ENCODE peak calls at places on chromosomes 12 and 14, in ten cellular contexts. One of them, this sample, is unnamed.

GRCh38 chr14:57933363-57933762 is 67.5 kb upstream of the SLC35F4 start:
- DNase-seq in ovary: no peak
- DNase-seq in CD8-positive, alpha-beta T cell: no peak
- DNase-seq in left ventricle myocardium inferior: no peak
- DNase-seq in gastrocnemius medialis: no peak
- DNase-seq in coronary artery: no peak
- DNase-seq in fibroblast of mammary gland: no peak
- DNase-seq in cardiac fibroblast: no peak
- DNase-seq in lower leg skin: no peak
- DNase-seq in AG10803: no peak
- DNase-seq in this sample: no peak

GRCh38 chr14:83991666-83992065 is 1538.3 kb upstream of the FLRT2 start:
- DNase-seq in ovary: no peak
- DNase-seq in CD8-positive, alpha-beta T cell: no peak
- DNase-seq in left ventricle myocardium inferior: no peak
- DNase-seq in gastrocnemius medialis: no peak
- DNase-seq in coronary artery: no peak
- DNase-seq in fibroblast of mammary gland: no peak
- DNase-seq in cardiac fibroblast: no peak
- DNase-seq in lower leg skin: no peak
- DNase-seq in AG10803: no peak
- DNase-seq in this sample: no peak

GRCh38 chr12:56709759-56710376 is 15.2 kb downstream of the NACA start:
- DNase-seq in ovary: peak; percentile 9
- DNase-seq in CD8-positive, alpha-beta T cell: no peak
- DNase-seq in left ventricle myocardium inferior: no peak
- DNase-seq in gastrocnemius medialis: no peak
- DNase-seq in coronary artery: no peak
- DNase-seq in fibroblast of mammary gland: no peak
- DNase-seq in cardiac fibroblast: no peak
- DNase-seq in lower leg skin: no peak
- DNase-seq in AG10803: no peak
- DNase-seq in this sample: no peak

GRCh38 chr12:117080707-117081141 is 18.5 kb downstream of the TESC start:
- DNase-seq in ovary: peak; percentile 31
- DNase-seq in CD8-positive, alpha-beta T cell: no peak
- DNase-seq in left ventricle myocardium inferior: no peak
- DNase-seq in gastrocnemius medialis: no peak
- DNase-seq in coronary artery: no peak
- DNase-seq in fibroblast of mammary gland: no peak
- DNase-seq in cardiac fibroblast: no peak
- DNase-seq in lower leg skin: no peak
- DNase-seq in AG10803: no peak
- DNase-seq in this sample: no peak

GRCh38 chr12:22635812-22636211 is 10.8 kb downstream of the ETNK1 start:
- DNase-seq in ovary: no peak
- DNase-seq in CD8-positive, alpha-beta T cell: no peak
- DNase-seq in left ventricle myocardium inferior: no peak
- DNase-seq in gastrocnemius medialis: no peak
- DNase-seq in coronary artery: no peak
- DNase-seq in fibroblast of mammary gland: peak; percentile 24
- DNase-seq in cardiac fibroblast: peak; percentile 38
- DNase-seq in lower leg skin: no peak
- DNase-seq in AG10803: peak; percentile 31
- DNase-seq in this sample: no peak

GRCh38 chr12:108972226-108972757 is 48.6 kb downstream of the SVOP start:
- DNase-seq in ovary: no peak
- DNase-seq in CD8-positive, alpha-beta T cell: no peak
- DNase-seq in left ventricle myocardium inferior: no peak
- DNase-seq in gastrocnemius medialis: no peak
- DNase-seq in coronary artery: no peak
- DNase-seq in fibroblast of mammary gland: no peak
- DNase-seq in cardiac fibroblast: peak; percentile 12
- DNase-seq in lower leg skin: no peak
- DNase-seq in AG10803: no peak
- DNase-seq in this sample: no peak

GRCh38 chr12:40137252-40137651 is 31.4 kb upstream of the SLC2A13 start:
- DNase-seq in ovary: no peak
- DNase-seq in CD8-positive, alpha-beta T cell: no peak
- DNase-seq in left ventricle myocardium inferior: no peak
- DNase-seq in gastrocnemius medialis: no peak
- DNase-seq in coronary artery: no peak
- DNase-seq in fibroblast of mammary gland: peak; percentile 44
- DNase-seq in cardiac fibroblast: peak; percentile 59
- DNase-seq in lower leg skin: no peak
- DNase-seq in AG10803: peak; percentile 6
- DNase-seq in this sample: no peak

GRCh38 chr14:103161054-103161397 is 37.8 kb downstream of the TNFAIP2 start:
- DNase-seq in ovary: no peak
- DNase-seq in CD8-positive, alpha-beta T cell: no peak
- DNase-seq in left ventricle myocardium inferior: no peak
- DNase-seq in gastrocnemius medialis: peak; percentile 29
- DNase-seq in coronary artery: peak; percentile 35
- DNase-seq in fibroblast of mammary gland: no peak
- DNase-seq in cardiac fibroblast: no peak
- DNase-seq in lower leg skin: no peak
- DNase-seq in AG10803: peak; percentile 76
- DNase-seq in this sample: no peak

GRCh38 chr12:4908694-4909396 is 860 bp upstream of the KCNA1 start:
- DNase-seq in ovary: no peak
- DNase-seq in CD8-positive, alpha-beta T cell: no peak
- DNase-seq in left ventricle myocardium inferior: no peak
- DNase-seq in gastrocnemius medialis: no peak
- DNase-seq in coronary artery: no peak
- DNase-seq in fibroblast of mammary gland: peak; percentile 44
- DNase-seq in cardiac fibroblast: no peak
- DNase-seq in lower leg skin: no peak
- DNase-seq in AG10803: no peak
- DNase-seq in this sample: peak; percentile 68

DNA sequence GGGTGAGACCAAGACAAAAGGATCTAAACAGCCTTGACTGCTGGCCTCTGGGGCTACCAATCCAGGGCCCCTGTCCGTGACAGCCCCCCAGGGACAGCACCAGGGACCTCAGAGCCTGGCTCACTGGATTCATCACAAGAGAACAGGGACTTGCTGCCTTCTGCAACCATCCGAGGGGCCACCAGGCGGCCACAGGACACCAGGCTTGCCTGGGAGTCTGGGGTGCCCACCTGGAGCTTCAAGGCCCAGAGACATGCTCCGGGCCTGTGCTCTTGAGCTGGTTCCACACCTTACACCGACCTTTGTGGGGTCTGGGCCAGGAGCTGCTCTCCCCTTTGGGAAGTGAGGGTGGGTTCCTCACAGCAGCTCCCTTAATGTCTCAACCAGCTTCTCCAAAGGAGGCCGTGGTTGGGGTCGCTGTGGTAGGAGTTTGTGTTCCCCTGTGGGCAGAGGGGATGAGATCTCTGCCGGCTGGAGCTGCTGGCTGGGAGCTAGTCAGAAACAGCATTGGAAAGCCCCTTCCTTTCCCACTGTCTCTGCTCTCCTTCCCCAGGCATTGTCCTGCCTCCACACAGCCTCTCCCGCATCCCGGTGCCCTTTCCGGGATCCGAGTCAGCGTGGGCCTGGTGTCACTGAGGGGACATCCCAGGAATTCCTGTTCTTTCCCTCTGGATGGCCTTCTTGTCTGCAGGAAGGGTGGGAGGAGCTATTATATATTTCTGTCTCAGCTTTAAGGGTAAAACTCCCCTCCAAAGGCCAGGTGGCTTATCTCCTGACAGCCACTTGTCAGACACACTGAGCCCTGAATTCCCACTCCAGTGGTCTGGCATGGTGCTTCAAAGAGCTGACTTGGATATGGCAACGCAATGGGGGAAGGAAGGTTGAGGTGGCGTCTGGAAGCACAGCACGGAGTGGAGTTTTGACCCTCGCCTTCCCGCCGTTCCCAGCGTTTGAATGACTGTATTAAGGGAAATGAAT is 5.1 kb upstream of the PAPLN start:
- DNase-seq in ovary: peak; percentile 35
- DNase-seq in CD8-positive, alpha-beta T cell: no peak
- DNase-seq in left ventricle myocardium inferior: no peak
- DNase-seq in gastrocnemius medialis: no peak
- DNase-seq in coronary artery: peak; percentile 60
- DNase-seq in fibroblast of mammary gland: no peak
- DNase-seq in cardiac fibroblast: no peak
- DNase-seq in lower leg skin: no peak
- DNase-seq in AG10803: no peak
- DNase-seq in this sample: no peak
- TF ChIP-seq CTCF in ovary: no peak
- TF ChIP-seq CTCF in CD8-positive, alpha-beta T cell: no peak
- TF ChIP-seq CTCF in left ventricle myocardium inferior: no peak
- TF ChIP-seq CTCF in gastrocnemius medialis: no peak
- TF ChIP-seq CTCF in coronary artery: no peak
- TF ChIP-seq CTCF in fibroblast of mammary gland: peak; percentile 16
- TF ChIP-seq CTCF in cardiac fibroblast: peak; percentile 44
- TF ChIP-seq CTCF in lower leg skin: no peak
- TF ChIP-seq CTCF in AG10803: peak; percentile 11
- TF ChIP-seq CTCF in this sample: no peak

GRCh38 chr12:2959194-2959507 is at the start of gene TEAD4:
- DNase-seq in ovary: peak; percentile 73
- DNase-seq in CD8-positive, alpha-beta T cell: no peak
- DNase-seq in left ventricle myocardium inferior: peak; percentile 68
- DNase-seq in gastrocnemius medialis: peak; percentile 71
- DNase-seq in coronary artery: no peak
- DNase-seq in fibroblast of mammary gland: peak; percentile 52
- DNase-seq in cardiac fibroblast: peak; percentile 74
- DNase-seq in lower leg skin: no peak
- DNase-seq in AG10803: peak; percentile 85
- DNase-seq in this sample: no peak

GRCh38 chr12:2960996-2961616 is 1.9 kb downstream of the TEAD4 start:
- DNase-seq in ovary: no peak
- DNase-seq in CD8-positive, alpha-beta T cell: no peak
- DNase-seq in left ventricle myocardium inferior: no peak
- DNase-seq in gastrocnemius medialis: no peak
- DNase-seq in coronary artery: no peak
- DNase-seq in fibroblast of mammary gland: no peak
- DNase-seq in cardiac fibroblast: peak; percentile 14
- DNase-seq in lower leg skin: no peak
- DNase-seq in AG10803: no peak
- DNase-seq in this sample: no peak

GRCh38 chr12:2961705-2962104 is 2.5 kb downstream of the TEAD4 start:
- DNase-seq in ovary: no peak
- DNase-seq in CD8-positive, alpha-beta T cell: no peak
- DNase-seq in left ventricle myocardium inferior: no peak
- DNase-seq in gastrocnemius medialis: no peak
- DNase-seq in coronary artery: no peak
- DNase-seq in fibroblast of mammary gland: no peak
- DNase-seq in cardiac fibroblast: no peak
- DNase-seq in lower leg skin: no peak
- DNase-seq in AG10803: no peak
- DNase-seq in this sample: no peak

GRCh38 chr12:2959508-2960431 is 573 bp downstream of the TEAD4 start:
- DNase-seq in ovary: peak; percentile 65
- DNase-seq in CD8-positive, alpha-beta T cell: no peak
- DNase-seq in left ventricle myocardium inferior: peak; percentile 34
- DNase-seq in gastrocnemius medialis: peak; percentile 80
- DNase-seq in coronary artery: peak; percentile 79
- DNase-seq in fibroblast of mammary gland: peak; percentile 67
- DNase-seq in cardiac fibroblast: peak; percentile 58
- DNase-seq in lower leg skin: no peak
- DNase-seq in AG10803: peak; percentile 57
- DNase-seq in this sample: no peak

GRCh38 chr12:2960432-2960956 is 1.3 kb downstream of the TEAD4 start:
- DNase-seq in ovary: no peak
- DNase-seq in CD8-positive, alpha-beta T cell: no peak
- DNase-seq in left ventricle myocardium inferior: no peak
- DNase-seq in gastrocnemius medialis: peak; percentile 62
- DNase-seq in coronary artery: no peak
- DNase-seq in fibroblast of mammary gland: peak; percentile 21
- DNase-seq in cardiac fibroblast: peak; percentile 25
- DNase-seq in lower leg skin: no peak
- DNase-seq in AG10803: peak; percentile 45
- DNase-seq in this sample: no peak
- H3K4me3 ChIP-seq in ovary: peak overlapping the region; percentile 60
- H3K4me3 ChIP-seq in CD8-positive, alpha-beta T cell: no peak overlapping the region
- H3K4me3 ChIP-seq in left ventricle myocardium inferior: peak overlapping the region; percentile 76
- H3K4me3 ChIP-seq in gastrocnemius medialis: peak overlapping the region; percentile 87
- H3K4me3 ChIP-seq in coronary artery: peak overlapping the region; percentile 83
- H3K4me3 ChIP-seq in fibroblast of mammary gland: peak overlapping the region; percentile 64
- H3K4me3 ChIP-seq in cardiac fibroblast: peak overlapping the region; percentile 75
- H3K4me3 ChIP-seq in lower leg skin: no peak overlapping the region
- H3K4me3 ChIP-seq in AG10803: peak overlapping the region; percentile 78
- H3K4me3 ChIP-seq in this sample: peak overlapping the region; percentile 56

DNA sequence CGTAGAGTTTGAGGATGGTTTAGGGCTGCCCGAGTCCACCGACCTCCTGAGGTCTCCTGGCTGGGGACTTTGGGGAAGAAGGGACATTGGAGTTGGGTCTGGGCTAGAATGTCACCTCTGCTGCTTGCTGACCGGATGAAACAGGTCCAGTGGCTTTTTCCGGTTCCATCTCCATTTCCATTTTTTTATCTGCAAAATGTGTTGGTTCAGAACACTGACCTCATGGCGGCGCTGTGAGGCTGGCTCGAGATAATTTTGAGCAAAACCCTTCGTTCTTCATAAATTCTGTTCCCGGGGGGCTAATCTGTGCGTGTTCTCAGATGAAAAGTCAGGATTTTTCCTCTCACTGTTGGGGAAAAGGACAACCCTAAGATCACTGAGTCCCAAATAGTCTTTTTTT is 11.7 kb upstream of the MYL2 start:
- DNase-seq in ovary: no peak
- DNase-seq in CD8-positive, alpha-beta T cell: no peak
- DNase-seq in left ventricle myocardium inferior: no peak
- DNase-seq in gastrocnemius medialis: no peak
- DNase-seq in coronary artery: peak; percentile 41
- DNase-seq in fibroblast of mammary gland: no peak
- DNase-seq in cardiac fibroblast: peak; percentile 21
- DNase-seq in lower leg skin: no peak
- DNase-seq in AG10803: no peak
- DNase-seq in this sample: no peak
- TF ChIP-seq CTCF in ovary: no peak
- TF ChIP-seq CTCF in CD8-positive, alpha-beta T cell: no peak
- TF ChIP-seq CTCF in left ventricle myocardium inferior: peak; percentile 22
- TF ChIP-seq CTCF in gastrocnemius medialis: no peak
- TF ChIP-seq CTCF in coronary artery: no peak
- TF ChIP-seq CTCF in fibroblast of mammary gland: peak; percentile 42
- TF ChIP-seq CTCF in cardiac fibroblast: peak; percentile 51
- TF ChIP-seq CTCF in lower leg skin: no peak
- TF ChIP-seq CTCF in AG10803: peak; percentile 7
- TF ChIP-seq CTCF in this sample: peak; percentile 31

DNA sequence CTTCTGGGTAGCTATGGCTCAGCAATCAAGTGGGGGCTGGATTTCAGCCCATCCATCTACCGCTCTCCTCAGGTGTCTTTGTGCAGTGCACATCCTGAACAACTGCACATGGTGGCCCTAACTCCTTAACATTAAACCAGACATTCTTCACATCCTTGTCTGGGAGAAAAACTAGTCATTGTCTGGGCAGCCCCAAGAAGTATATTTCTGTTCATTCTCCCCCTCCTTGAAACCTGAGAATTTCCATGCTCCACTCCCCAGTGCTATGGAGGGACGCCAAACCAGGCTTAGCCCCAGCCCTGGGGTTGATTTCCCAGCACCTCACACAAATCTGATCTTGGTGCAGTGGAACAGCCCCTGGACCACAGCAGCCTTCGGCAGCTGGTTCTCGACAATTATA is 13.4 kb downstream of the MYL2 start:
- DNase-seq in ovary: no peak
- DNase-seq in CD8-positive, alpha-beta T cell: no peak
- DNase-seq in left ventricle myocardium inferior: no peak
- DNase-seq in gastrocnemius medialis: no peak
- DNase-seq in coronary artery: no peak
- DNase-seq in fibroblast of mammary gland: no peak
- DNase-seq in cardiac fibroblast: peak; percentile 46
- DNase-seq in lower leg skin: no peak
- DNase-seq in AG10803: peak; percentile 15
- DNase-seq in this sample: no peak
- H3K4me3 ChIP-seq in ovary: no peak overlapping the region
- H3K4me3 ChIP-seq in CD8-positive, alpha-beta T cell: no peak overlapping the region
- H3K4me3 ChIP-seq in left ventricle myocardium inferior: no peak overlapping the region
- H3K4me3 ChIP-seq in gastrocnemius medialis: no peak overlapping the region
- H3K4me3 ChIP-seq in coronary artery: no peak overlapping the region
- H3K4me3 ChIP-seq in fibroblast of mammary gland: no peak overlapping the region
- H3K4me3 ChIP-seq in cardiac fibroblast: no peak overlapping the region
- H3K4me3 ChIP-seq in lower leg skin: no peak overlapping the region
- H3K4me3 ChIP-seq in AG10803: no peak overlapping the region
- H3K4me3 ChIP-seq in this sample: no peak overlapping the region

This sample was measured in dorsolateral prefrontal cortex.